ENCODE peak calls at places on chromosomes 11 and 22, in ten cellular contexts. W is colonic mucosa; A is CD4-positive, CD25-positive, alpha-beta regulatory T cell; D is fibroblast of the aortic adventitia; G is K562; F is transverse colon; I is heart left ventricle; O is cardiac muscle cell; S is trophoblast cell; V is tibial artery. P is an unnamed sample.
A peak's percentile ranks its signal among the peaks of the same experiment; 100 is the strongest.

GRCh38 chr11:130485983-130486970 is 37.8 kb downstream of the ADAMTS15 start:
- DNase-seq in D (no peak), S (no peak), W (peak; percentile 29), A (no peak), O (no peak), F (no peak), I (no peak), V (no peak), G (no peak), P (no peak)

GRCh38 chr11:115333951-115334350 is 170.3 kb downstream of the CADM1 start:
- DNase-seq in V (no peak), F (no peak), S (no peak), O (no peak), I (no peak), G (no peak), W (no peak), D (no peak), A (no peak), P (no peak)

GRCh38 chr11:111736621-111737055 is 29.6 kb downstream of the PPP2R1B start:
- DNase-seq in G (no peak), O (no peak), A (no peak), F (no peak), S (no peak), I (no peak), W (no peak), D (peak; percentile 31), V (no peak), P (no peak)

GRCh38 chr11:122440783-122441701 is 214.5 kb upstream of the UBASH3B start:
- DNase-seq in W (peak; percentile 21), F (peak; percentile 10), D (peak; percentile 27), V (peak; percentile 75), S (peak; percentile 30), I (peak; percentile 35), G (no peak), O (peak; percentile 27), A (no peak), P (peak; percentile 72)

GRCh38 chr11:61069427-61069826 is 32.9 kb upstream of the CD5 start:
- DNase-seq in D (no peak), V (no peak), G (no peak), W (no peak), O (no peak), S (no peak), A (no peak), I (no peak), F (no peak), P (no peak)

GRCh38 chr11:73152086-73152853 is 10.2 kb upstream of the FCHSD2 start:
- DNase-seq in F (peak; percentile 26), O (no peak), D (no peak), S (no peak), V (peak; percentile 33), W (no peak), I (no peak), A (no peak), G (no peak), P (peak; percentile 12)

GRCh38 chr11:46382644-46383403 is 1.4 kb downstream of the MDK start:
- DNase-seq in S (peak; percentile 67), G (peak; percentile 68), V (no peak), I (no peak), F (no peak), D (peak; percentile 48), A (no peak), W (peak; percentile 61), O (peak; percentile 70), P (no peak)

GRCh38 chr11:134528453-134528852 is 116.4 kb upstream of the B3GAT1 start:
- DNase-seq in S (no peak), F (no peak), D (no peak), V (peak; percentile 21), W (peak; percentile 12), O (no peak), A (no peak), G (no peak), I (no peak), P (peak; percentile 42)

GRCh38 chr11:128905345-128906184 is 14.4 kb downstream of the KCNJ5 start:
- DNase-seq in O (peak; percentile 70), W (peak; percentile 68), F (peak; percentile 43), D (no peak), G (peak; percentile 58), I (no peak), V (peak; percentile 57), A (peak; percentile 26), S (peak; percentile 64), P (no peak)

GRCh38 chr11:128903248-128904041 is 12.3 kb downstream of the KCNJ5 start:
- DNase-seq in G (no peak), V (peak; percentile 76), O (no peak), S (peak; percentile 28), I (peak; percentile 50), F (peak; percentile 30), A (no peak), D (no peak), W (no peak), P (no peak)

GRCh38 chr11:128902515-128903066 is 11.4 kb downstream of the KCNJ5 start:
- DNase-seq in A (no peak), D (peak; percentile 35), G (no peak), S (peak; percentile 61), V (no peak), O (no peak), F (no peak), W (no peak), I (no peak), P (no peak)

GRCh38 chr11:128904872-128905344 is 13.8 kb downstream of the KCNJ5 start:
- DNase-seq in S (peak; percentile 17), W (peak; percentile 55), G (peak; percentile 18), I (no peak), O (peak; percentile 60), A (no peak), V (no peak), F (peak; percentile 55), D (peak; percentile 40), P (no peak)

GRCh38 chr11:128904303-128904871 is 13.2 kb downstream of the KCNJ5 start:
- DNase-seq in S (no peak), G (no peak), D (no peak), F (no peak), O (no peak), V (no peak), I (no peak), A (no peak), W (no peak), P (no peak)
- H3K4me3 ChIP-seq in S (no peak overlapping the region), G (no peak overlapping the region), D (no peak overlapping the region), F (no peak overlapping the region), O (no peak overlapping the region), V (no peak overlapping the region), I (peak overlapping the region; percentile 63), A (no peak overlapping the region), W (no peak overlapping the region), P (peak overlapping the region; percentile 74)

GRCh38 chr22:46081036-46081830 is 69.1 kb upstream of the PPARA start:
- DNase-seq in G (no peak), O (no peak), F (peak; percentile 8), D (peak; percentile 43), W (no peak), A (no peak), S (no peak), I (no peak), V (peak; percentile 70), P (peak; percentile 66)
- H3K4me3 ChIP-seq in G (no peak overlapping the region), O (no peak overlapping the region), F (no peak overlapping the region), D (peak overlapping the region; percentile 98), W (peak overlapping the region; percentile 15), A (no peak overlapping the region), S (no peak overlapping the region), I (peak overlapping the region; percentile 91), V (peak overlapping the region; percentile 90), P (peak overlapping the region; percentile 80)

GRCh38 chr11:64340671-64341335 is 799 bp downstream of the CCDC88B start:
- DNase-seq in W (peak; percentile 90), I (no peak), F (peak; percentile 87), O (peak; percentile 30), G (peak; percentile 78), A (peak; percentile 63), D (no peak), V (peak; percentile 70), S (no peak), P (no peak)

GRCh38 chr11:64337538-64338249 is 2.3 kb upstream of the CCDC88B start:
- DNase-seq in I (no peak), W (no peak), F (no peak), O (no peak), V (no peak), S (no peak), G (no peak), A (no peak), D (peak; percentile 22), P (no peak)

GRCh38 chr11:64341429-64341828 is 1.4 kb downstream of the CCDC88B start:
- DNase-seq in W (no peak), S (no peak), A (no peak), V (no peak), F (no peak), O (no peak), G (no peak), D (no peak), I (no peak), P (no peak)

GRCh38 chr11:64339754-64340408 is at the start of gene CCDC88B:
- DNase-seq in F (peak; percentile 85), I (no peak), S (no peak), O (no peak), D (no peak), G (no peak), W (peak; percentile 70), A (peak; percentile 89), V (peak; percentile 78), P (no peak)

DNA sequence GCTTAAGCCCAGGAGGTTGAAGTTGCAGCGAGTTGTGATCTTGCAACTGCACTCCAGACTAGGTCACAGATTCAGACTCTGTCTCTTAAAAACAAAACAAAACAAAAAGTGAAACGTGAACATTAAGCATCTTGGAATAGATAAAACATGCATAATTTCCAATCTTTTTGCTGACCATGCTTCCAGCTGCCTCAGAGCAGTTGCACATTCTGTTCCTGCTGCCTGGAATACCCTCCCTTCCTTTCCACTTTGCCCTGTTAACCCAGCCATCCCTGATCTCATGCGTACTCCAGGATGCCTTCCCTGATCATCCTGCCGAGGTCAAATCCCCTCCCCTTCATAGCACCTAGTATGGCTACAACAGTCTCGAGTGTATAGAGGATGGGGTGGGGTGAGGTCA is 685 bp upstream of the CCDC88B start:
- DNase-seq in G (no peak), W (no peak), A (no peak), V (no peak), O (no peak), I (no peak), D (no peak), S (no peak), F (no peak), P (no peak)
- H3K4me3 ChIP-seq in G (no peak overlapping the region), W (no peak overlapping the region), A (peak overlapping the region; percentile 68), V (no peak overlapping the region), O (no peak overlapping the region), I (peak overlapping the region; percentile 54), D (no peak overlapping the region), S (no peak overlapping the region), F (no peak overlapping the region), P (no peak overlapping the region)

DNA sequence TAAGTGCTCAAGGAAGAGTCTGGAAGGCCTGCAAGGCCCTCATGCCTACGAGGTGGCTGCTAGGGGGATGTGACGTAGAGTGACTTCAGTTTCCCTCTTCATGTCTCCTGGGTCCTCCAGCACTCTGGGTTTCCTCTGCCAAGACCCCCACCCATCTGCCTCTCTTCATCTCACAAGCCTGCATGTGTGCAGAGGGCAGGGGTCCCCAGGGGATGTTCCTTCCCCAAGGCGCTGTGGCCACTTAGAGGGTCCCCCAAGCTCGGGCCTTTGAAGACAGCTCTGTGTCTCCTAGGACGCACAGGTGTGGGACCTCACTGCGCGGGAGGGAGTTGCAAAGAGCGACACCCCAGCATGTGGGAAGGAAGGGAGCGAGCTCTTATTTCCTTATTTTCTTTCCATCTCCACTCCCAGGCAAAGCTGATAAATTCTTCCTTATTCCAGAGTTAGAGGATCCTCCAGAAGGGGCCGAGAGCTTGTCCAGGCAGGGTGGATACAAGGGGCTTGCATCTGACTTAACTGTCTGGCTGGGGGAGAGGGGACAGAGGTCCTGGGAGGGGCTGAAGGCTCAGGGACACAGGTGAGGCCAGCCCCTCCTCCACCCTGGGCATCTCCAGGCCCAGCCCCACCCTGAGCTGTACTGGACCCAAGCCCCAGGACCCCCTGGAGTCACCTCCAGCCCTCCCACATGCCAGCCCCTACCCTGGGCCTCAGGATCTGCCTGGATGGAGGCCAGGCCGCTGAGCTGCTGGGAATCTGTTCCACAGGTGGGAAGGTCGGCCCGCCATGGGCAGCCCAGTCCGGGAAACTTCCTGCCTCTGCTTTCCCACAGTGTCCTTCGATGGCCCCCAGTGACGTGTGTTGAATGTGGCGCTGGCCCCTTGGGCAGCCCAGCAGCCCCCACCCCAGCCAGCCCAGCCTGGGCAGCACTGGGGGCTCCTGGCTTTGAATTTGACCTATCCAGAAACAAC is 59.7 kb upstream of the KCNQ1OT1 start:
- DNase-seq in D (no peak), W (peak; percentile 16), F (peak; percentile 5), V (peak; percentile 63), I (peak; percentile 16), O (no peak), A (no peak), S (no peak), G (no peak), P (peak; percentile 27)
- H3K4me3 ChIP-seq in D (no peak overlapping the region), W (no peak overlapping the region), F (no peak overlapping the region), V (no peak overlapping the region), I (no peak overlapping the region), O (no peak overlapping the region), A (no peak overlapping the region), S (no peak overlapping the region), G (no peak overlapping the region), P (no peak overlapping the region)

P was measured in ascending aorta.